ENCODE peak calls at places on chromosomes 3 and 15, in ten cellular contexts. H is A549; P is tibial nerve; N is A673; K is thoracic aorta; A is HFF-Myc; I is naive thymus-derived CD4-positive, alpha-beta T cell; Q is HL-60; T is HAP-1; V is coronary artery. F is an unnamed sample.
A peak's percentile ranks its signal among the peaks of the same experiment; 100 is the strongest.

GRCh38 chr3:124886168-124887051 is 755 bp downstream of the ITGB5 start:
- DNase-seq in H (peak; percentile 52), P (no peak), N (peak; percentile 68), K (no peak), A (no peak), I (no peak), Q (no peak), T (peak; percentile 63), V (peak; percentile 84), F (no peak)

GRCh38 chr3:139292933-139293664 is 50.7 kb upstream of the MRPS22 start:
- DNase-seq in H (no peak), P (no peak), N (no peak), K (no peak), A (peak; percentile 52), I (no peak), Q (no peak), T (no peak), V (no peak), F (no peak)

GRCh38 chr3:193768069-193768391 is 175.0 kb downstream of the OPA1 start:
- DNase-seq in H (no peak), P (peak; percentile 21), N (no peak), K (no peak), A (no peak), I (no peak), Q (no peak), T (no peak), V (no peak), F (no peak)

GRCh38 chr15:88166330-88166993 is 90.1 kb downstream of the NTRK3 start:
- DNase-seq in H (no peak), P (no peak), N (peak; percentile 10), K (no peak), A (no peak), I (no peak), Q (no peak), T (peak; percentile 45), V (no peak), F (no peak)

GRCh38 chr3:111923095-111923771 is 55.6 kb upstream of the ABHD10 start:
- DNase-seq in H (no peak), P (no peak), N (no peak), K (no peak), A (no peak), I (no peak), Q (no peak), T (no peak), V (no peak), F (no peak)

GRCh38 chr3:174330303-174330702 is 528.8 kb upstream of the NAALADL2 start:
- DNase-seq in H (no peak), P (no peak), N (peak; percentile 54), K (no peak), A (peak; percentile 73), I (no peak), Q (no peak), T (no peak), V (no peak), F (no peak)

GRCh38 chr15:63462053-63462452 is 42.3 kb upstream of the USP3 start:
- DNase-seq in H (no peak), P (no peak), N (no peak), K (no peak), A (no peak), I (no peak), Q (no peak), T (no peak), V (no peak), F (no peak)

GRCh38 chr3:8660271-8660731 is 15.7 kb upstream of the SSUH2 start:
- DNase-seq in H (no peak), P (no peak), N (no peak), K (no peak), A (no peak), I (no peak), Q (no peak), T (no peak), V (no peak), F (no peak)

GRCh38 chr15:60704129-60704528 is 225.2 kb upstream of the ICE2 start:
- DNase-seq in H (no peak), P (no peak), N (no peak), K (no peak), A (no peak), I (no peak), Q (no peak), T (no peak), V (no peak), F (no peak)

GRCh38 chr3:176789281-176789705 is 408.0 kb downstream of the TBL1XR1 start:
- DNase-seq in H (no peak), P (no peak), N (no peak), K (no peak), A (no peak), I (no peak), Q (no peak), T (no peak), V (no peak), F (no peak)

GRCh38 chr3:141979050-141979671 is 102.7 kb downstream of the ATP1B3 start:
- DNase-seq in H (no peak), P (no peak), N (no peak), K (no peak), A (peak; percentile 38), I (no peak), Q (no peak), T (no peak), V (no peak), F (no peak)

GRCh38 chr3:19273091-19273490 is 124.8 kb downstream of the KCNH8 start:
- DNase-seq in H (no peak), P (no peak), N (no peak), K (no peak), A (no peak), I (no peak), Q (no peak), T (no peak), V (no peak), F (no peak)

DNA sequence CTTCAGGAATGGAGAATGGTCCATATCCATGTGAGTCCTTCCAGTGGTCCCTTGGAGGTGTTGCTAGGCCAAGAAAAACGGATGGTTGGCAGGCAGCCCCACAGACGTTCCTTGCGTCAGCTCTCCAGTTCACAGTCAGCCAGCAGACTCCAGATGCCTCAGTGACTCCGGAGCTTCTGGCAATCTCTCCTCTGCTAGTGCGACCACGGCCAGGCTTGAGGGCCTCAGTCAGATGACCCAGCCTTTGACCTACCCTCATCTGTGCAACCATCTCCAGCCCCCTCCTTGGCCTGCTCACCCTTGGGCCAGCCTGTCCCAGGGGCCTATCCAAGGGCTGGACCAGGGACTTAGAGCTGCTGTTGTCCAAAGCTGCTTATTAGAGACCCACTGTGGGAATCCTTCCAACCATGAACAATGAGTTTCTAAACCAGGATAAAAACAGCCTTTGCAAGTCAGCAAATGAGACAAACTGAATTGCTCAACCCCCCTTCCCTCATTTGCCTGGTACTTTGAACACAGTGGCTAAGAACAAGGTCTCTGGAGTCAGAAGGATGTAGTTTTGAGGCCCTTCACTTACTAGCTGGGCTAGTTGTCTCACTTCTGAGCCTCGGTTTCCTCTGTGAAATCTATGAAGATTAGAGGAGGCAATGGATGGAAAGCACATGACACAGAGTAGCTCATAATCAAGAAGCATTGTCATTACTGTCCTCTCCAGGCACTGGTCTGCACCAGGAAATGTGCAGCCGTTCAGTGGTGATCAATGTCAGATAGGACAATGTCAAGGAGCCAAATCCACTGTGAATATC is 44.8 kb downstream of the ANP32A start:
- DNase-seq in H (no peak), P (peak; percentile 79), N (no peak), K (peak; percentile 60), A (no peak), I (no peak), Q (no peak), T (no peak), V (peak; percentile 96), F (no peak)
- H3K4me3 ChIP-seq in H (no peak overlapping the region), P (no peak overlapping the region), N (no peak overlapping the region), K (peak overlapping the region; percentile 22), A (no peak overlapping the region), I (no peak overlapping the region), Q (no peak overlapping the region), T (no peak overlapping the region), V (peak overlapping the region; percentile 38), F (no peak overlapping the region)

GRCh38 chr3:128427175-128427857 is 39.4 kb downstream of the DNAJB8 start:
- DNase-seq in H (no peak), P (no peak), N (no peak), K (no peak), A (no peak), I (no peak), Q (no peak), T (no peak), V (no peak), F (no peak)

GRCh38 chr3:128425142-128425845 is 41.4 kb downstream of the DNAJB8 start:
- DNase-seq in H (no peak), P (no peak), N (no peak), K (no peak), A (no peak), I (no peak), Q (no peak), T (no peak), V (no peak), F (no peak)

GRCh38 chr3:128425846-128426127 is 40.9 kb downstream of the DNAJB8 start:
- DNase-seq in H (no peak), P (no peak), N (no peak), K (no peak), A (no peak), I (no peak), Q (no peak), T (no peak), V (no peak), F (no peak)

GRCh38 chr3:128424508-128425069 is 42.1 kb downstream of the DNAJB8 start:
- DNase-seq in H (no peak), P (no peak), N (peak; percentile 78), K (no peak), A (peak; percentile 11), I (no peak), Q (no peak), T (no peak), V (no peak), F (no peak)

GRCh38 chr3:128426128-128426921 is 40.4 kb downstream of the DNAJB8 start:
- DNase-seq in H (peak; percentile 61), P (peak; percentile 10), N (peak; percentile 58), K (no peak), A (no peak), I (peak; percentile 56), Q (peak; percentile 33), T (peak; percentile 79), V (no peak), F (no peak)
- H3K4me3 ChIP-seq in H (peak overlapping the region; percentile 30), P (peak overlapping the region; percentile 11), N (no peak overlapping the region), K (peak overlapping the region; percentile 57), A (no peak overlapping the region), I (no peak overlapping the region), Q (no peak overlapping the region), T (peak overlapping the region; percentile 16), V (peak overlapping the region; percentile 59), F (no peak overlapping the region)

DNA sequence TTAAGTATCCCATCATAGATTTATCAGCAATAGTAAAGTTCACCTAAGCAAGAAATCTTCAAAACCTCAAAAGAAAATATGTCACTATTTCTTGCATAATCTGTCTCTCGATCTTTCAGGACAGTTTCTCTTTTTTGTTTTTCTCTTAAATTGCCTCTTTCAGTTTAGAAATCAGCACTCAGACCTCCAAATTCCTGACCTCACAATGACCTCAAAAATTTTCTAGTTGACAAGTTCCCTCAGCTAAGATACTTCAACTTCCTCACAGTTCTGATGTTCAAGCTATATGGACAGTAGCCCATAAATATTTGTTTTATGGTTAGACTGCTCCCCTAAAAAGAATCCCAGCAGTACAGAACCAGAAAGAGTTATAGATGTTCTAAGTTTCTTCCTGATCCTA is 24.1 kb downstream of the SLC24A5 start:
- DNase-seq in H (no peak), P (no peak), N (no peak), K (no peak), A (no peak), I (no peak), Q (no peak), T (no peak), V (no peak), F (no peak)
- H3K4me3 ChIP-seq in H (no peak overlapping the region), P (no peak overlapping the region), N (no peak overlapping the region), K (peak overlapping the region; percentile 18), A (no peak overlapping the region), I (no peak overlapping the region), Q (no peak overlapping the region), T (no peak overlapping the region), V (no peak overlapping the region), F (no peak overlapping the region)

GRCh38 chr3:32839714-32840085 is 21.9 kb downstream of the TRIM71 start:
- DNase-seq in H (no peak), P (no peak), N (no peak), K (no peak), A (no peak), I (no peak), Q (no peak), T (no peak), V (no peak), F (no peak)
- H3K4me3 ChIP-seq in H (no peak overlapping the region), P (no peak overlapping the region), N (no peak overlapping the region), K (no peak overlapping the region), A (no peak overlapping the region), I (no peak overlapping the region), Q (no peak overlapping the region), T (no peak overlapping the region), V (no peak overlapping the region), F (no peak overlapping the region)

F was measured in RWPE2.